ENCODE peak calls at places on chromosomes 13 and 19, in four cellular contexts. Q, B, A and G are unnamed samples. For H3K27me3, the result is how much of the 10 kb centered on the place peaks cover.

GRCh38 chr13:80428344-80429096 is 87.6 kb upstream of the SPRY2 start:
- DNase-seq in Q (no peak), B (no peak), A (no peak), G (no peak)

GRCh38 chr19:14450168-14450874 is 17.2 kb downstream of the PKN1 start:
- DNase-seq in Q (no peak), B (peak), A (no peak), G (no peak)

GRCh38 chr13:97272526-97272925 is 50.4 kb downstream of the MBNL2 start:
- DNase-seq in Q (no peak), B (no peak), A (no peak), G (no peak)

GRCh38 chr19:43681826-43682225 is 11.9 kb upstream of the PLAUR start:
- DNase-seq in Q (no peak), B (no peak), A (no peak), G (no peak)

GRCh38 chr19:7912697-7913564 is 1.7 kb upstream of the TGFBR3L start:
- DNase-seq in Q (no peak), B (no peak), A (no peak), G (no peak)

GRCh38 chr19:39946532-39946931 is 12.1 kb upstream of the FCGBP start:
- DNase-seq in Q (peak), B (no peak), A (no peak), G (no peak)

GRCh38 chr13:113941571-113942191 is 32.2 kb downstream of the C13orf46 start:
- DNase-seq in Q (no peak), B (no peak), A (no peak), G (no peak)

GRCh38 chr13:110236431-110236830 is 70.5 kb downstream of the COL4A1 start:
- DNase-seq in Q (no peak), B (no peak), A (no peak), G (no peak)

GRCh38 chr19:8005534-8006256 is at the start of gene ELAVL1:
- DNase-seq in Q (peak), B (peak), A (peak), G (peak)

GRCh38 chr13:28181413-28181812 is 43.1 kb downstream of the PAN3 start:
- DNase-seq in Q (no peak), B (no peak), A (no peak), G (no peak)

DNA sequence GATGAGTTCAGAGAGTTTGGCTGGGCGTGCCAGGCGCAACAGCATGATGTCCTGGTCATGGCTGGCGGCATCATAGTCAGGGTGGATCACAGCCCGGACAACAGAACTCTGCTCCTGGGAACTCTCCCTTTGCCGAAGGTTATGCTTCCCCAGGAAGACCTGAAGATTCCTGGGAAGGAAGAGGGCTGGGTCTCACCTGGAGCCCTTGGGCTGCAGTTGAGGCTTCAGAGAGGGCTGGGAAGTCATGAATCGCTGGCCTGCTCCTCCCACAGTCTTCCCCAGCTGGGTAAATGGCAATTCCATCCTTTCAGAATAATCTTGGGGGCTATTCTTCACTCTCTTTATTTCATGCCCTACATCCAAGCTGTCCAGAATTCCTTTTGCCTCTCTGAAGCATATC is 6.0 kb downstream of the KLK6 start:
- DNase-seq in Q (no peak), B (no peak), A (no peak), G (no peak)
- TF ChIP-seq POLR2A in Q (no peak), B (no peak), A (no peak), G (no peak)

GRCh38 chr19:17965370-17966114 is 1.4 kb upstream of the KCNN1 start:
- DNase-seq in Q (no peak), B (no peak), A (no peak), G (no peak)
- H3K27me3 ChIP-seq in Q (under half), B (under half), A (under half), G (under half)

GRCh38 chr19:17077447-17078028 is 2.0 kb downstream of the MYO9B start:
- DNase-seq in Q (no peak), B (no peak), A (no peak), G (no peak)

GRCh38 chr19:17079710-17080440 is 4.3 kb downstream of the MYO9B start:
- DNase-seq in Q (peak), B (peak), A (no peak), G (peak)

GRCh38 chr19:17080441-17080803 is 4.8 kb downstream of the MYO9B start:
- DNase-seq in Q (no peak), B (no peak), A (no peak), G (no peak)

GRCh38 chr19:17078038-17078919 is 2.7 kb downstream of the MYO9B start:
- DNase-seq in Q (no peak), B (no peak), A (no peak), G (no peak)

GRCh38 chr19:17078920-17079709 is 3.5 kb downstream of the MYO9B start:
- DNase-seq in Q (no peak), B (no peak), A (no peak), G (no peak)
- TF ChIP-seq POLR2A in Q (no peak), B (no peak), A (no peak), G (no peak)

DNA sequence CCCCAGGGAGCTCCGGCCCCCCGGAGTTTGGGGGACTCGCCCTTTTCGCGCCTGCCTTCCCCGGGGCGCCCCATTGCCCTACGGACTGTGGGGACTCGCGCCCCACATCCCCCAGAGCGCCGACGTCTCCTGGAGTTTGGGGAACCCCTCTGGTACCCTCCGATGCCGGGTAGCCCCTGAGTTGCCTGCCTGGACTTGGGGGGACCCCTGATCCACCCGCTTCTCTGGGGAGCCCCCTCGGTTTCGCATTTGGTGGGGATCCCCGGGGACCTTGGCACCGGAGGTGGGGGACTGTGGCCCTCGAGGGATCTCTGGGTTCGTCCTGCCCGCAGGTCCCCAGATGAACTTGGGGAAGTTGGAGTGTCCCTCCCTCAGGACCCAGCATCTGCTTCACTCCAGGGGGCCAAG is 782 bp downstream of the EFNA2 start:
- DNase-seq in Q (no peak), B (no peak), A (no peak), G (no peak)
- H3K27me3 ChIP-seq in Q (under half), B (under half), A (under half), G (under half)

GRCh38 chr19:3405261-3405653 is 38.9 kb downstream of the NFIC start:
- DNase-seq in Q (no peak), B (no peak), A (no peak), G (no peak)

GRCh38 chr19:3402631-3403443 is 36.5 kb downstream of the NFIC start:
- DNase-seq in Q (no peak), B (no peak), A (no peak), G (no peak)

GRCh38 chr19:3406571-3407111 is 40.3 kb downstream of the NFIC start:
- DNase-seq in Q (no peak), B (no peak), A (no peak), G (no peak)

GRCh38 chr19:3403489-3404323 is 37.3 kb downstream of the NFIC start:
- DNase-seq in Q (peak), B (peak), A (peak), G (peak)

GRCh38 chr19:3404324-3405260 is 38.2 kb downstream of the NFIC start:
- DNase-seq in Q (peak), B (peak), A (peak), G (peak)
- TF ChIP-seq POLR2A in Q (no peak), B (peak), A (peak), G (peak)

GRCh38 chr19:5178841-5179625 is 161.6 kb downstream of the PTPRS start:
- DNase-seq in Q (no peak), B (no peak), A (no peak), G (no peak)
- H3K27me3 ChIP-seq in Q (under half), B (under half), A (under half), G (under half)

GRCh38 chr19:33845498-33845897 is 48.8 kb downstream of the KCTD15 start:
- DNase-seq in Q (no peak), B (no peak), A (no peak), G (no peak)

GRCh38 chr19:33849551-33850147 is 53.0 kb downstream of the KCTD15 start:
- DNase-seq in Q (no peak), B (no peak), A (no peak), G (no peak)
- TF ChIP-seq POLR2A in Q (no peak), B (no peak), A (no peak), G (no peak)

GRCh38 chr19:2291185-2291751 is 9.3 kb upstream of the PEAK3 start:
- DNase-seq in Q (no peak), B (no peak), A (no peak), G (no peak)
- H3K27me3 ChIP-seq in Q (under half), B (under half), A (under half), G (half or more)